ENCODE peak calls at places on chromosome 19, in ten cellular contexts. T is breast epithelium; F is CD8-positive, alpha-beta memory T cell; Q is CD4-positive, CD25-positive, alpha-beta regulatory T cell; U is astrocyte; I is ovary; O is aorta; P is heart left ventricle; S is esophagus squamous epithelium; N is heart right ventricle. M is an unnamed sample.
A peak's percentile ranks its signal among the peaks of the same experiment; 100 is the strongest.

GRCh38 chr19:32866564-32867265 is 2.9 kb downstream of the SLC7A9 start:
- DNase-seq in O (no peak), T (no peak), Q (no peak), F (no peak), I (no peak), S (no peak), P (no peak), N (no peak), U (no peak), M (peak; percentile 90)

GRCh38 chr19:32181356-32181920 is 164.0 kb upstream of the ZNF507 start:
- DNase-seq in U (no peak), P (no peak), T (no peak), N (no peak), Q (no peak), I (no peak), O (no peak), S (no peak), F (no peak), M (no peak)

GRCh38 chr19:34560229-34560628 is 78.7 kb downstream of the WTIP start:
- DNase-seq in P (no peak), O (no peak), T (no peak), S (no peak), N (no peak), Q (no peak), I (no peak), F (no peak), U (no peak), M (no peak)

GRCh38 chr19:10191347-10191746 is 3.4 kb downstream of the DNMT1 start:
- DNase-seq in I (no peak), S (no peak), P (no peak), O (peak; percentile 50), T (peak; percentile 35), F (no peak), N (no peak), Q (no peak), U (peak; percentile 89), M (no peak)

GRCh38 chr19:7970716-7971448 is 27.4 kb upstream of the TIMM44 start:
- DNase-seq in U (no peak), F (no peak), I (no peak), T (no peak), P (no peak), N (no peak), S (no peak), O (no peak), Q (peak; percentile 37), M (peak; percentile 48)

GRCh38 chr19:51691122-51692064 is 1.7 kb upstream of the SPACA6 start:
- DNase-seq in I (peak; percentile 50), F (no peak), S (no peak), N (no peak), U (peak; percentile 70), P (no peak), T (no peak), Q (no peak), O (no peak), M (no peak)

GRCh38 chr19:40269216-40269940 is 15.8 kb downstream of the AKT2 start:
- DNase-seq in S (no peak), I (no peak), O (no peak), N (no peak), U (no peak), T (no peak), F (no peak), Q (no peak), P (no peak), M (no peak)

GRCh38 chr19:45667620-45668341 is at the start of gene GIPR:
- DNase-seq in F (peak; percentile 28), T (peak; percentile 38), O (no peak), N (peak; percentile 71), U (peak; percentile 10), S (no peak), I (no peak), Q (peak; percentile 69), P (peak; percentile 80), M (no peak)

GRCh38 chr19:38134538-38135149 is 89.4 kb downstream of the DPF1 start:
- DNase-seq in O (no peak), I (no peak), U (no peak), P (no peak), Q (peak; percentile 40), F (no peak), N (no peak), T (no peak), S (no peak), M (peak; percentile 28)

GRCh38 chr19:38514812-38515633 is 81.5 kb downstream of the RYR1 start:
- DNase-seq in O (peak; percentile 73), U (peak; percentile 11), N (peak; percentile 67), S (no peak), T (peak; percentile 50), I (peak; percentile 81), F (peak; percentile 67), Q (peak; percentile 83), P (peak; percentile 58), M (no peak)

GRCh38 chr19:38003427-38004099 is 96.6 kb downstream of the SIPA1L3 start:
- DNase-seq in N (peak; percentile 65), T (peak; percentile 75), Q (peak; percentile 11), P (peak; percentile 84), U (peak; percentile 88), S (no peak), F (no peak), I (peak; percentile 69), O (peak; percentile 81), M (peak; percentile 96)

GRCh38 chr19:19538077-19538764 is at the start of gene CILP2:
- DNase-seq in N (peak; percentile 48), S (no peak), Q (no peak), O (no peak), P (no peak), T (peak; percentile 35), U (no peak), F (peak; percentile 31), I (peak; percentile 82), M (peak; percentile 66)

GRCh38 chr19:55605637-55606470 is at the start of gene ZNF865:
- DNase-seq in U (peak; percentile 81), Q (peak; percentile 82), O (peak; percentile 76), F (peak; percentile 62), P (peak; percentile 75), N (peak; percentile 63), S (no peak), T (peak; percentile 57), I (peak; percentile 83), M (peak; percentile 90)

GRCh38 chr19:55341191-55342043 is 1.7 kb downstream of the KMT5C start:
- DNase-seq in U (peak; percentile 23), F (peak; percentile 17), S (no peak), P (peak; percentile 83), T (peak; percentile 59), O (peak; percentile 83), N (peak; percentile 68), I (peak; percentile 75), Q (peak; percentile 62), M (peak; percentile 83)

DNA sequence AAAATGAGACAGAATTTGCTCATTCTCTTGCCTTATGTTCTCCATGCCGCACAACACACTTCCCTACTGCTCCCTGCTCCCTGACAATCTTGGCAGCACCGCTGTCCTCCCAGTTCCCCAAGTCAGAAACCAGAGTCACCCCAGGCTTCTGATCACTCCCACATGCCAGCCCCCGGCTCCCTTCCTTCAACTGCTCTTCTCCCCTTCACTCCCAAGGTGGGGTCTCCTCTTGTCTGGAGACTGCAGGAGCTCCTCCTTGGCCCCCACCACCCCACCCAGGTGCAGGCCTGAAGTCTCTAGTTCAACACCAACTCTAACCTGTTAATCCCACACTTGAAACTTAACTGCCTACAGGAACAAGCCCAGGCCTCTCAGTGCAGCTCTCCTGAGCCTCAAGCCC is 16.8 kb upstream of the AKAP8 start:
- DNase-seq in Q (no peak), U (no peak), F (no peak), P (no peak), N (no peak), S (no peak), I (no peak), O (no peak), T (no peak), M (no peak)
- H3K27ac ChIP-seq in Q (no peak overlapping the region), U (no peak overlapping the region), F (no peak overlapping the region), P (no peak overlapping the region), N (no peak overlapping the region), S (no peak overlapping the region), I (no peak overlapping the region), O (no peak overlapping the region), T (no peak overlapping the region), M (no peak overlapping the region)

DNA sequence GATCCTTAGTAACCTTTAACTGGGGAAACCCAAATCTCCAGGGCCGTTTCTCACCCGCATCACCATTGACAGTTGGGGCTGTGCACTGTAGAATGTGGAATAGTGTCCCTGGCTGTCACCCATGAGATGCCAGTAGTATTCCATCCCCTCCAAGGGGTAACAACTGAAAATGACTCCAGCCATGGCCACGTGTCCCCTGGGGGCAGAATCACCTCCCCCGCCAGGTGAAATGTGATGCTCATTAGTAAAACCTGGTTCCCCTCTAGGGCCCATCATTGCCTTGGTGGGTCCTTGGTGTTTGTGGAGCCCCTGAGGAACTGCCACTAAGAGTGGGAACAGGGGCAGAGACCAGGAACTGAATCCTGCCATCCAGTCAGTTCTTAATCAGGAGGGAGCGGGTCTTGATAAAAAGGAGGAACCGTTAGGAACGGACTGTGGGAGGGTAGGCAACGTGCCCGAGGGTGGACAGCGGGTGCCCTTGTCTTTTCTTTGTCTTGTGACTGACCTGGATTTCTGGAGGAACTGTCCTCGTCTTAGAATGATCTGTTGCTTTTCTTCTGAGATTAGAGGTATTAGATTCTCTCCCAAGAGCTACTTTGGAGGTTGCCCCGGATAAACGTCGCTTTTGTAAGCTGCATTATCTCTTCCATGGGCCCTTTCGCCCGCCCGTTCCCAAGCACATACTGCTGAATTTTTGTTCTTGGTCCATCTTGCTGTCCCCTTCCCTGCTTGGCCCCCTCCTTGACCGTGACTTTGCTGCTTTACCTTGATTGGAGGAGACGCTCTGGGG is 3.5 kb downstream of the MYO9B start:
- DNase-seq in Q (no peak), S (no peak), I (no peak), P (no peak), F (no peak), U (peak; percentile 26), O (peak; percentile 70), N (no peak), T (no peak), M (no peak)
- H3K4me1 ChIP-seq in Q (peaks cover 53% of the 10 kb centered on the region), S (peaks cover 51% of the 10 kb centered on the region), I (peaks cover 7% of the 10 kb centered on the region), P (peaks cover 33% of the 10 kb centered on the region), F (peaks cover 45% of the 10 kb centered on the region), U (peaks cover 43% of the 10 kb centered on the region), O (peaks cover 3% of the 10 kb centered on the region), N (peaks cover 57% of the 10 kb centered on the region), T (peaks cover 5% of the 10 kb centered on the region), M (no peaks in the 10 kb centered on the region)

DNA sequence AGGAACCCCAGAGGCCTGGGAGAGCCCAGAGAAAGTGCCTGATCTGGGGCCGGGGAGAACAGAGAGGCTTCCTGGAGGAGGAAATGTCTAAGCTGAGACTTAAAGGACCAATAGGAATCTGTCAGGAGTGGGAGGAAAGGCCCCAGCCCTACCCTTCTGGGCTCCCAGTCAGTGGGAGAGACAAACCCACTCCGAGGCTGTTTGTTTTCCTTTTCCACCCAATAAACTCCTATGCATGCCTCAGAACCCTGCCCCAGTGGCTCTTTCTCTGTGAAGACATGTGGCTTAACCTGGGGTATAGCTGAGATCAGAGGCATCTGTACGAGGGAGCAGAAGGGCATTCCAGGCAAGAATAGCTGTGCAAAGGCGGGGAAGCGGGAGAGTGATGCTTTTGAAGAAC is 1.9 kb downstream of the MEGF8 start:
- DNase-seq in O (no peak), F (no peak), P (no peak), Q (no peak), S (no peak), I (no peak), T (no peak), N (no peak), U (no peak), M (no peak)
- H3K27ac ChIP-seq in O (no peak overlapping the region), F (no peak overlapping the region), P (no peak overlapping the region), Q (no peak overlapping the region), S (no peak overlapping the region), I (no peak overlapping the region), T (no peak overlapping the region), N (no peak overlapping the region), U (no peak overlapping the region), M (no peak overlapping the region)

GRCh38 chr19:48619692-48620565 is 623 bp downstream of the SPHK2 start:
- DNase-seq in I (peak; percentile 42), Q (no peak), F (no peak), N (no peak), P (no peak), O (no peak), S (no peak), U (no peak), T (no peak), M (no peak)
- H3K4me1 ChIP-seq in I (peaks cover 7% of the 10 kb centered on the region), Q (peaks cover 47% of the 10 kb centered on the region), F (peaks cover 43% of the 10 kb centered on the region), N (peaks cover 32% of the 10 kb centered on the region), P (peaks cover 38% of the 10 kb centered on the region), O (no peaks in the 10 kb centered on the region), S (peaks cover 54% of the 10 kb centered on the region), U (peaks cover 44% of the 10 kb centered on the region), T (peaks cover 4% of the 10 kb centered on the region), M (peaks cover 4% of the 10 kb centered on the region)

M was measured in SJCRH30.